ENCODE peak calls at places on chromosomes 13 and 19, in five cellular contexts. One of them, this sample, is unnamed.
A peak's percentile ranks its signal among the peaks of the same experiment; 100 is the strongest.

GRCh38 chr13:60707878-60708277 is 310.9 kb downstream of the TDRD3 start:
- DNase-seq in choroid plexus epithelial cell: no peak
- DNase-seq in AG10803: no peak
- DNase-seq in uterus: no peak
- DNase-seq in foreskin keratinocyte: no peak
- DNase-seq in this sample: no peak

GRCh38 chr13:75417647-75418046 is 64.3 kb downstream of the TBC1D4 start:
- DNase-seq in choroid plexus epithelial cell: no peak
- DNase-seq in AG10803: no peak
- DNase-seq in foreskin keratinocyte: peak; percentile 63
- DNase-seq in uterus: no peak
- DNase-seq in this sample: no peak

GRCh38 chr19:50890422-50891252 is 17.4 kb downstream of the KLK2 start:
- DNase-seq in choroid plexus epithelial cell: no peak
- DNase-seq in AG10803: peak; percentile 30
- DNase-seq in foreskin keratinocyte: peak; percentile 66
- DNase-seq in uterus: no peak
- DNase-seq in this sample: no peak

GRCh38 chr13:77516342-77516789 is 19.1 kb upstream of the SCEL start:
- DNase-seq in choroid plexus epithelial cell: peak; percentile 51
- DNase-seq in foreskin keratinocyte: peak; percentile 82
- DNase-seq in uterus: no peak
- DNase-seq in AG10803: peak; percentile 11
- DNase-seq in this sample: no peak

GRCh38 chr13:108383676-108384075 is 114.2 kb downstream of the TNFSF13B start:
- DNase-seq in AG10803: no peak
- DNase-seq in uterus: no peak
- DNase-seq in foreskin keratinocyte: no peak
- DNase-seq in choroid plexus epithelial cell: no peak
- DNase-seq in this sample: no peak

GRCh38 chr13:67466569-67466968 is 236.4 kb upstream of the PCDH9 start:
- DNase-seq in choroid plexus epithelial cell: no peak
- DNase-seq in uterus: no peak
- DNase-seq in foreskin keratinocyte: no peak
- DNase-seq in AG10803: no peak
- DNase-seq in this sample: no peak

GRCh38 chr19:2722541-2723344 is 1.6 kb upstream of the DIRAS1 start:
- DNase-seq in foreskin keratinocyte: peak; percentile 7
- DNase-seq in choroid plexus epithelial cell: peak; percentile 69
- DNase-seq in AG10803: peak; percentile 79
- DNase-seq in uterus: peak; percentile 86
- DNase-seq in this sample: no peak

GRCh38 chr13:44274838-44275237 is 98.8 kb upstream of the SERP2 start:
- DNase-seq in choroid plexus epithelial cell: no peak
- DNase-seq in uterus: peak; percentile 45
- DNase-seq in AG10803: no peak
- DNase-seq in foreskin keratinocyte: no peak
- DNase-seq in this sample: no peak

GRCh38 chr13:95569966-95570365 is 17.4 kb downstream of the CLDN10 start:
- DNase-seq in foreskin keratinocyte: no peak
- DNase-seq in uterus: no peak
- DNase-seq in AG10803: no peak
- DNase-seq in choroid plexus epithelial cell: no peak
- DNase-seq in this sample: no peak

GRCh38 chr19:12937243-12938053 is 961 bp upstream of the CALR start:
- DNase-seq in foreskin keratinocyte: no peak
- DNase-seq in uterus: no peak
- DNase-seq in AG10803: peak; percentile 31
- DNase-seq in choroid plexus epithelial cell: no peak
- DNase-seq in this sample: peak; percentile 74

GRCh38 chr13:50156140-50156539 is 140.9 kb downstream of the KCNRG start:
- DNase-seq in foreskin keratinocyte: peak; percentile 44
- DNase-seq in choroid plexus epithelial cell: peak; percentile 84
- DNase-seq in uterus: no peak
- DNase-seq in AG10803: peak; percentile 53
- DNase-seq in this sample: no peak

GRCh38 chr13:113836917-113837553 is 26.8 kb downstream of the GAS6 start:
- DNase-seq in uterus: peak; percentile 82
- DNase-seq in choroid plexus epithelial cell: peak; percentile 93
- DNase-seq in foreskin keratinocyte: peak; percentile 96
- DNase-seq in AG10803: peak; percentile 96
- DNase-seq in this sample: peak; percentile 21

GRCh38 chr13:30907167-30907761 is 1.2 kb downstream of the MEDAG start:
- DNase-seq in foreskin keratinocyte: no peak
- DNase-seq in choroid plexus epithelial cell: peak; percentile 66
- DNase-seq in AG10803: peak; percentile 48
- DNase-seq in uterus: no peak
- DNase-seq in this sample: no peak

GRCh38 chr19:55441692-55442321 is 1.3 kb downstream of the SHISA7 start:
- DNase-seq in uterus: no peak
- DNase-seq in foreskin keratinocyte: no peak
- DNase-seq in AG10803: no peak
- DNase-seq in choroid plexus epithelial cell: no peak
- DNase-seq in this sample: no peak

GRCh38 chr19:47790398-47790814 is 11.9 kb downstream of the SELENOW start:
- DNase-seq in foreskin keratinocyte: no peak
- DNase-seq in uterus: peak; percentile 80
- DNase-seq in choroid plexus epithelial cell: peak; percentile 77
- DNase-seq in AG10803: peak; percentile 56
- DNase-seq in this sample: peak; percentile 96

GRCh38 chr19:39407644-39408391 is 1.2 kb downstream of the ZFP36 start:
- DNase-seq in foreskin keratinocyte: peak; percentile 46
- DNase-seq in AG10803: peak; percentile 28
- DNase-seq in uterus: peak; percentile 50
- DNase-seq in choroid plexus epithelial cell: peak; percentile 45
- DNase-seq in this sample: peak; percentile 30

GRCh38 chr19:1274852-1275259 is 474 bp upstream of the FAM174C start:
- DNase-seq in AG10803: no peak
- DNase-seq in foreskin keratinocyte: peak; percentile 46
- DNase-seq in uterus: no peak
- DNase-seq in choroid plexus epithelial cell: no peak
- DNase-seq in this sample: no peak

GRCh38 chr19:40598918-40599307 is 2.3 kb upstream of the LTBP4 start:
- DNase-seq in foreskin keratinocyte: no peak
- DNase-seq in uterus: no peak
- DNase-seq in choroid plexus epithelial cell: no peak
- DNase-seq in AG10803: no peak
- DNase-seq in this sample: no peak

GRCh38 chr19:7326105-7326877 is 22.4 kb upstream of the ARHGEF18 start:
- DNase-seq in AG10803: peak; percentile 5
- DNase-seq in uterus: no peak
- DNase-seq in choroid plexus epithelial cell: peak; percentile 51
- DNase-seq in foreskin keratinocyte: peak; percentile 2
- DNase-seq in this sample: no peak

GRCh38 chr13:102788683-102789082 is 10.1 kb downstream of the POGLUT2 start:
- DNase-seq in choroid plexus epithelial cell: no peak
- DNase-seq in uterus: no peak
- DNase-seq in AG10803: no peak
- DNase-seq in foreskin keratinocyte: no peak
- DNase-seq in this sample: no peak

GRCh38 chr19:54448037-54448773 is 794 bp upstream of the LENG8 start:
- DNase-seq in foreskin keratinocyte: peak; percentile 51
- DNase-seq in AG10803: peak; percentile 60
- DNase-seq in choroid plexus epithelial cell: peak; percentile 56
- DNase-seq in uterus: peak; percentile 53
- DNase-seq in this sample: peak; percentile 79

GRCh38 chr13:21150013-21150412 is 26.3 kb downstream of the SKA3 start:
- DNase-seq in choroid plexus epithelial cell: peak; percentile 24
- DNase-seq in uterus: no peak
- DNase-seq in AG10803: no peak
- DNase-seq in foreskin keratinocyte: no peak
- DNase-seq in this sample: no peak

GRCh38 chr19:5142725-5143097 is 173.8 kb downstream of the KDM4B start:
- DNase-seq in foreskin keratinocyte: no peak
- DNase-seq in AG10803: no peak
- DNase-seq in choroid plexus epithelial cell: no peak
- DNase-seq in uterus: no peak
- DNase-seq in this sample: no peak

GRCh38 chr13:21365574-21365973 is 93.5 kb downstream of the ZDHHC20 start:
- DNase-seq in choroid plexus epithelial cell: no peak
- DNase-seq in uterus: no peak
- DNase-seq in foreskin keratinocyte: no peak
- DNase-seq in AG10803: no peak
- DNase-seq in this sample: no peak

GRCh38 chr13:99991806-99992242 is 10.2 kb downstream of the ZIC2 start:
- DNase-seq in uterus: no peak
- DNase-seq in foreskin keratinocyte: no peak
- DNase-seq in AG10803: no peak
- DNase-seq in choroid plexus epithelial cell: peak; percentile 58
- DNase-seq in this sample: peak; percentile 35

GRCh38 chr13:71290963-71291937 is 575.8 kb downstream of the DACH1 start:
- DNase-seq in choroid plexus epithelial cell: peak; percentile 46
- DNase-seq in foreskin keratinocyte: peak; percentile 14
- DNase-seq in AG10803: peak; percentile 29
- DNase-seq in uterus: peak; percentile 26
- DNase-seq in this sample: no peak

GRCh38 chr13:19618925-19619324 is 14.5 kb upstream of the MPHOSPH8 start:
- DNase-seq in foreskin keratinocyte: peak; percentile 26
- DNase-seq in AG10803: peak; percentile 43
- DNase-seq in choroid plexus epithelial cell: peak; percentile 69
- DNase-seq in uterus: no peak
- DNase-seq in this sample: no peak

DNA sequence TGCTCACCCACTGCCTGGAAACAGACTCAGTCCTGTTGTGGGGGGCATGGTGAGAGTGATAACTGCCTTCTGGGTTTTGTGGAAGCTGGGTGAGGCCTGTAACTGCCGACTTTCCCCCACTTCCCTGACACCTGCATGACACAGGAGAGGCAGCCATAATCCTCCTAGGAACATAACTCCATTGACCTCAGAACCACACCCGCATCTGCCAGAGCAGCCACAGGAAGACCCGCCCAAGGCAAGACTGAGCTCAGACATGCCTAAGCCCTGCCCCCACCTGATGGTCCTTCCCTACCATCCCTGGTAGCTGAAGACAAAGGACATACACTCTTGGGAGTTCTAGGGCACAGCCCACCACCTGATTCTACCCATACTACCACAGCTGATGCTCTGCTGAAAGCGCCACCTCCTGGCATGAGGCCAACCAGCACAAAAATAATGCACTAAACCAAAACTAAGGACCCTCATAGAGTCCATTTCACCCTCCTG is 326.7 kb downstream of the RBM26 start:
- DNase-seq in choroid plexus epithelial cell: no peak
- DNase-seq in uterus: no peak
- DNase-seq in foreskin keratinocyte: peak; percentile 84
- DNase-seq in AG10803: no peak
- DNase-seq in this sample: no peak
- TF ChIP-seq CTCF in choroid plexus epithelial cell: no peak
- TF ChIP-seq CTCF in uterus: no peak
- TF ChIP-seq CTCF in foreskin keratinocyte: no peak
- TF ChIP-seq CTCF in AG10803: no peak
- TF ChIP-seq CTCF in this sample: no peak

DNA sequence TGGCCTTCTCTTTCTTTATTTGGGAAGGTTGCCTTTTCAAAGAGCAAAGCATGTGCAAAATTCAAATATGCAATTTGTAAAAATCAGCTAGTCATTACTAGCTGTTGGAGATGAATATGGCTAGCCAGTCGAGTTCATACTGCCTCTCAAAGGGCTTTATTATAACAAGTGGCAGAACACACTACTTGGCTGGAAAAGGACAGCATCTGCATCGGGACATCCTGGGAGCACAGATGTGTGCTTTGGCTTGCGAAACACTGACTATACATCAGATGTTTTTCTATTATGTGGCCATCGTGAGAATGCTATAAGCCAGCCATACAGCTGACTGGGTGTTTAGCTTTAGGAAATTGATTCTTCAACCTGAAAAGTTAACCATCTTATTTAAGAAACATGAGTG is 424.2 kb downstream of the KCTD12 start:
- DNase-seq in uterus: no peak
- DNase-seq in foreskin keratinocyte: no peak
- DNase-seq in AG10803: no peak
- DNase-seq in choroid plexus epithelial cell: peak; percentile 20
- DNase-seq in this sample: no peak
- TF ChIP-seq CTCF in uterus: no peak
- TF ChIP-seq CTCF in foreskin keratinocyte: no peak
- TF ChIP-seq CTCF in AG10803: no peak
- TF ChIP-seq CTCF in choroid plexus epithelial cell: no peak
- TF ChIP-seq CTCF in this sample: no peak

GRCh38 chr19:33649919-33650305 is 28.2 kb downstream of the CHST8 start:
- DNase-seq in uterus: no peak
- DNase-seq in choroid plexus epithelial cell: no peak
- DNase-seq in AG10803: no peak
- DNase-seq in foreskin keratinocyte: no peak
- DNase-seq in this sample: no peak

GRCh38 chr19:33659835-33660234 is 38.1 kb downstream of the CHST8 start:
- DNase-seq in choroid plexus epithelial cell: no peak
- DNase-seq in AG10803: no peak
- DNase-seq in uterus: no peak
- DNase-seq in foreskin keratinocyte: no peak
- DNase-seq in this sample: no peak

GRCh38 chr19:33660426-33661160 is 38.8 kb downstream of the CHST8 start:
- DNase-seq in uterus: no peak
- DNase-seq in choroid plexus epithelial cell: no peak
- DNase-seq in foreskin keratinocyte: no peak
- DNase-seq in AG10803: no peak
- DNase-seq in this sample: no peak

DNA sequence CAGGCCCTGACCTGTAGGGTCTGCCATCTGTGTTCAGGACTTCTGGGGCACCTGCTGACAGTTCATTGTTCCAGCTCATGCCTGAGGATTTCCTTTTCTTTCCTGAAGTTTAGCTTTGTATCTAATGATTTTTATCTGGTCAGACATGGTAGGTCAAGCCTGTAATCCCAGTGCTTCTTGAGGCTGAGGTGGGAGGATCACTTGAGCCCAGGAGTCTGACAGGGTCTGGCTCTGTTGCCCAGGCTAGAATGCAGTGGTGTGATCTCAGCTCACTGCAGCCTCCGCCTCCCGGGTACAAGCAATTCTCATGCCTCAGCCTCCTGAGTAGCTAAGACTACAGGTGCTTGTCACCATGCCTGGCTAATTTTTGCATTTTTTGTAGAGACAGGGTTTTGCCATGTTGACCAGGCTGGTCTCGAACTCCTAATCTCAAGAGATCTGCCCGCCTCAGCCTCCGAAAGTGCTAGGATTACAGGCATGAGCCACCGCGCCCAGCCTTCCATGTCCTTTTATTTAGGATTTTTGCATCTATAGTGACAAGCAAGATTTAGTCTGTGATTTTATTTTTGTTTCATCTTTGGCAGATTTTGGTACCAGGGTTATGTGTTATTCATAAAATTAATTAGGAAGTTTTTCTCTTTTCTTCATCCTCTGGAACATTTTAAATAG is 33.2 kb downstream of the CHST8 start:
- DNase-seq in choroid plexus epithelial cell: no peak
- DNase-seq in foreskin keratinocyte: no peak
- DNase-seq in uterus: no peak
- DNase-seq in AG10803: no peak
- DNase-seq in this sample: no peak
- TF ChIP-seq CTCF in choroid plexus epithelial cell: no peak
- TF ChIP-seq CTCF in foreskin keratinocyte: no peak
- TF ChIP-seq CTCF in uterus: no peak
- TF ChIP-seq CTCF in AG10803: no peak
- TF ChIP-seq CTCF in this sample: no peak

GRCh38 chr13:38417727-38418126 is 68.1 kb downstream of the UFM1 start:
- DNase-seq in foreskin keratinocyte: peak; percentile 81
- DNase-seq in uterus: no peak
- DNase-seq in AG10803: peak; percentile 24
- DNase-seq in choroid plexus epithelial cell: peak; percentile 59
- DNase-seq in this sample: no peak
- TF ChIP-seq CTCF in foreskin keratinocyte: peak; percentile 80
- TF ChIP-seq CTCF in uterus: no peak
- TF ChIP-seq CTCF in AG10803: peak; percentile 57
- TF ChIP-seq CTCF in choroid plexus epithelial cell: peak; percentile 64
- TF ChIP-seq CTCF in this sample: peak; percentile 42

This sample was measured in glutamatergic neuron.